ENCODE peak calls at places on chromosomes 5 and 9, in six cellular contexts. D, I, X, C, T and L are unnamed samples.

GRCh38 chr9:93083592-93084470 is 12.2 kb upstream of the CARD19 start:
- DNase-seq in C (peak), T (no peak), D (peak), X (no peak), I (no peak), L (no peak)

GRCh38 chr9:112443200-112443599 is 43.4 kb upstream of the KIAA1958 start:
- DNase-seq in D (no peak), I (peak), X (no peak), T (no peak), C (no peak), L (peak)

GRCh38 chr5:59921816-59922215 is 28.3 kb upstream of the PDE4D start:
- DNase-seq in X (no peak), I (no peak), T (no peak), D (no peak), C (no peak), L (no peak)

GRCh38 chr5:136000147-136000546 is 28.6 kb upstream of the TGFBI start:
- DNase-seq in T (no peak), X (no peak), C (no peak), D (no peak), I (no peak), L (no peak)

GRCh38 chr9:101711330-101711941 is 27.0 kb downstream of the GRIN3A start:
- DNase-seq in C (no peak), D (no peak), T (no peak), X (no peak), I (no peak), L (peak)

GRCh38 chr5:27191786-27192505 is 153.6 kb upstream of the CDH9 start:
- DNase-seq in X (no peak), C (no peak), T (no peak), D (no peak), I (no peak), L (no peak)

GRCh38 chr9:127661342-127661741 is 45.4 kb upstream of the CFAP157 start:
- DNase-seq in C (no peak), T (no peak), I (no peak), D (no peak), X (no peak), L (no peak)

GRCh38 chr9:107390806-107391205 is 98.8 kb downstream of the KLF4 start:
- DNase-seq in X (no peak), I (no peak), D (no peak), T (no peak), C (no peak), L (no peak)

GRCh38 chr9:2026598-2026997 is 11.5 kb downstream of the SMARCA2 start:
- DNase-seq in T (no peak), D (no peak), I (peak), C (no peak), X (no peak), L (no peak)

GRCh38 chr5:72093231-72093630 is 14.0 kb upstream of the MAP1B start:
- DNase-seq in X (no peak), I (no peak), T (no peak), D (no peak), C (no peak), L (no peak)

GRCh38 chr5:102627311-102627710 is 127.8 kb upstream of the PAM start:
- DNase-seq in I (no peak), C (no peak), X (no peak), T (no peak), D (no peak), L (no peak)

GRCh38 chr9:134957165-134957944 is 39.6 kb upstream of the FCN1 start:
- DNase-seq in C (no peak), D (peak), X (no peak), T (no peak), I (no peak), L (no peak)

GRCh38 chr5:91332267-91333044 is 50.7 kb downstream of the ARRDC3 start:
- DNase-seq in X (no peak), T (no peak), C (no peak), D (no peak), I (no peak), L (no peak)

GRCh38 chr5:32852535-32852934 is 141.4 kb downstream of the NPR3 start:
- DNase-seq in X (no peak), D (peak), C (no peak), I (no peak), T (peak), L (peak)

GRCh38 chr5:59588922-59589321 is 304.6 kb downstream of the PDE4D start:
- DNase-seq in T (no peak), C (no peak), X (no peak), D (no peak), I (no peak), L (no peak)

GRCh38 chr5:97118623-97119022 is 23.8 kb downstream of the LIX1 start:
- DNase-seq in X (no peak), T (no peak), C (no peak), D (no peak), I (no peak), L (no peak)

GRCh38 chr9:3868012-3868411 is 342.2 kb upstream of the RFX3 start:
- DNase-seq in T (no peak), D (no peak), X (no peak), I (no peak), C (no peak), L (no peak)

GRCh38 chr9:136631038-136632000 is 31.4 kb upstream of the EGFL7 start:
- DNase-seq in D (peak), I (peak), T (peak), X (peak), C (peak), L (peak)

GRCh38 chr5:74183041-74183440 is 457.5 kb downstream of the ENC1 start:
- DNase-seq in I (no peak), C (no peak), D (no peak), X (no peak), T (no peak), L (no peak)

GRCh38 chr5:95973793-95974325 is 12.2 kb upstream of the ELL2 start:
- DNase-seq in T (peak), X (no peak), D (no peak), I (no peak), C (no peak), L (peak)

GRCh38 chr9:125748511-125749099 is 1.4 kb downstream of the PBX3 start:
- DNase-seq in I (no peak), D (no peak), T (no peak), X (no peak), C (no peak), L (no peak)

GRCh38 chr5:57259704-57260103 is 85.8 kb downstream of the GPBP1 start:
- DNase-seq in C (no peak), X (no peak), D (no peak), I (no peak), T (peak), L (no peak)

GRCh38 chr5:168123853-168124528 is 167.5 kb upstream of the WWC1 start:
- DNase-seq in X (no peak), C (no peak), D (no peak), I (no peak), T (no peak), L (no peak)

GRCh38 chr5:39138892-39139291 is 64.7 kb upstream of the RICTOR start:
- DNase-seq in I (no peak), C (no peak), X (no peak), T (peak), D (no peak), L (no peak)

GRCh38 chr5:178205010-178205748 is 846 bp downstream of the HNRNPAB start:
- DNase-seq in C (peak), I (peak), T (no peak), X (peak), D (peak), L (peak)

GRCh38 chr9:125146247-125146646 is 2.9 kb upstream of the SCAI start:
- DNase-seq in I (no peak), X (no peak), D (no peak), T (peak), C (no peak), L (no peak)

GRCh38 chr5:113122053-113122452 is 145.5 kb downstream of the DCP2 start:
- DNase-seq in T (peak), X (no peak), I (no peak), D (no peak), C (no peak), L (no peak)

GRCh38 chr5:73826301-73826700 is 200.3 kb downstream of the ARHGEF28 start:
- DNase-seq in C (no peak), I (no peak), D (peak), T (no peak), X (no peak), L (no peak)

GRCh38 chr5:143806568-143806967 is 5.4 kb upstream of the HMHB1 start:
- DNase-seq in C (no peak), T (no peak), I (no peak), X (no peak), D (no peak), L (no peak)

GRCh38 chr9:88937248-88937647 is 54.0 kb upstream of the S1PR3 start:
- DNase-seq in I (no peak), X (no peak), D (no peak), C (no peak), T (no peak), L (no peak)

GRCh38 chr9:96082516-96083232 is 207.2 kb downstream of the ERCC6L2 start:
- DNase-seq in D (no peak), T (no peak), I (no peak), C (no peak), X (no peak), L (no peak)

GRCh38 chr5:147050172-147050571 is 171.6 kb upstream of the PPP2R2B start:
- DNase-seq in I (no peak), X (no peak), D (no peak), C (no peak), T (no peak), L (no peak)